ENCODE peak calls at places on chromosomes 5 and 9, in nine cellular contexts. D is MG63, R is ovary, J is neural progenitor cell, P is colonic mucosa, Y is fibroblast of the aortic adventitia, L is left ventricle myocardium inferior, W is left lung, M is stomach. N is an unnamed sample.

GRCh38 chr5:140546851-140547507 is 483 bp upstream of the EIF4EBP3 start:
- DNase-seq in W (no peak), P (peak; percentile 41), J (no peak), Y (no peak), D (peak; percentile 34), L (no peak), M (no peak), R (no peak), N (no peak)

GRCh38 chr9:124010665-124011321 is 775 bp upstream of the LHX2 start:
- DNase-seq in R (no peak), M (no peak), W (no peak), P (no peak), Y (no peak), D (peak; percentile 40), L (peak; percentile 16), J (peak; percentile 89), N (no peak)

GRCh38 chr9:5041390-5042115 is 56.5 kb downstream of the JAK2 start:
- DNase-seq in R (no peak), M (no peak), J (no peak), W (peak; percentile 67), D (no peak), Y (no peak), P (no peak), L (no peak), N (no peak)

GRCh38 chr5:132426525-132427138 is 57.1 kb downstream of the SLC22A5 start:
- DNase-seq in P (peak; percentile 74), W (peak; percentile 95), L (peak; percentile 70), D (peak; percentile 96), J (peak; percentile 44), M (peak; percentile 81), R (peak; percentile 46), Y (peak; percentile 89), N (peak; percentile 65)

GRCh38 chr5:132462856-132463745 is 27.5 kb downstream of the IRF1 start:
- DNase-seq in J (no peak), P (no peak), D (no peak), R (no peak), W (no peak), L (no peak), M (no peak), Y (no peak), N (no peak)

GRCh38 chr5:180137401-180138213 is 66.0 kb upstream of the RNF130 start:
- DNase-seq in L (no peak), D (no peak), M (peak; percentile 15), J (no peak), R (no peak), Y (no peak), P (no peak), W (no peak), N (no peak)

GRCh38 chr5:124160265-124160664 is 586.2 kb downstream of the ZNF608 start:
- DNase-seq in L (no peak), R (no peak), M (no peak), J (no peak), P (no peak), Y (no peak), D (no peak), W (no peak), N (no peak)

GRCh38 chr5:72441861-72442540 is 65.2 kb downstream of the ZNF366 start:
- DNase-seq in R (no peak), D (peak; percentile 87), L (no peak), W (no peak), M (no peak), J (no peak), Y (peak; percentile 90), P (no peak), N (peak; percentile 44)

GRCh38 chr5:145962001-145962400 is 25.6 kb downstream of the SH3RF2 start:
- DNase-seq in M (no peak), R (no peak), P (no peak), D (no peak), W (no peak), L (no peak), J (no peak), Y (no peak), N (no peak)

GRCh38 chr9:123742009-123742767 is 187.7 kb downstream of the DENND1A start:
- DNase-seq in L (peak; percentile 33), J (peak; percentile 36), R (peak; percentile 18), P (no peak), Y (peak; percentile 47), D (no peak), W (no peak), M (no peak), N (peak; percentile 84)

GRCh38 chr5:652773-653350 is 40.3 kb downstream of the TPPP start:
- DNase-seq in W (peak; percentile 74), R (no peak), Y (no peak), J (no peak), L (no peak), D (no peak), M (no peak), P (peak; percentile 13), N (no peak)

GRCh38 chr5:153782589-153783238 is 256.0 kb downstream of the FAM114A2 start:
- DNase-seq in M (no peak), J (peak; percentile 46), R (no peak), D (no peak), L (no peak), Y (no peak), W (no peak), P (no peak), N (peak; percentile 37)

GRCh38 chr5:39194466-39195136 is 24.8 kb downstream of the FYB1 start:
- DNase-seq in D (peak; percentile 14), J (no peak), W (no peak), L (no peak), Y (peak; percentile 70), M (no peak), P (no peak), R (no peak), N (no peak)

GRCh38 chr5:10599113-10599512 is 35.2 kb downstream of the ANKRD33B start:
- DNase-seq in W (no peak), Y (no peak), L (no peak), R (no peak), D (no peak), M (no peak), J (no peak), P (no peak), N (no peak)

GRCh38 chr5:173765661-173766060 is 122.5 kb upstream of the CPEB4 start:
- DNase-seq in Y (no peak), P (no peak), J (no peak), M (no peak), L (no peak), R (no peak), W (no peak), D (no peak), N (no peak)

GRCh38 chr5:135012951-135013391 is 21.1 kb downstream of the PITX1 start:
- DNase-seq in M (peak; percentile 22), Y (no peak), L (no peak), W (peak; percentile 41), J (no peak), D (peak; percentile 79), R (no peak), P (no peak), N (no peak)

GRCh38 chr5:2683720-2684119 is 67.8 kb downstream of the IRX2 start:
- DNase-seq in J (no peak), Y (no peak), D (no peak), L (no peak), R (no peak), W (peak; percentile 55), M (no peak), P (no peak), N (no peak)

GRCh38 chr9:8282555-8282954 is 483.0 kb upstream of the DMAC1 start:
- DNase-seq in L (no peak), Y (no peak), R (no peak), M (no peak), P (no peak), D (no peak), J (peak; percentile 52), W (no peak), N (no peak)

GRCh38 chr9:95014917-95015316 is 288.4 kb downstream of the AOPEP start:
- DNase-seq in M (no peak), Y (peak; percentile 3), W (no peak), D (no peak), J (no peak), P (no peak), R (no peak), L (no peak), N (no peak)

GRCh38 chr9:95009459-95009858 is 283.0 kb downstream of the AOPEP start:
- DNase-seq in R (no peak), W (no peak), Y (peak; percentile 37), P (no peak), M (no peak), D (peak; percentile 53), L (no peak), J (no peak), N (no peak)

GRCh38 chr9:95012902-95013301 is 286.4 kb downstream of the AOPEP start:
- DNase-seq in J (no peak), R (no peak), P (no peak), D (no peak), L (no peak), M (no peak), Y (peak; percentile 5), W (no peak), N (no peak)

GRCh38 chr9:95010431-95010838 is 283.9 kb downstream of the AOPEP start:
- DNase-seq in J (no peak), Y (no peak), R (no peak), W (no peak), L (no peak), D (no peak), P (no peak), M (no peak), N (no peak)

GRCh38 chr9:95012035-95012708 is 285.7 kb downstream of the AOPEP start:
- DNase-seq in W (no peak), Y (peak; percentile 44), D (no peak), J (no peak), P (no peak), R (no peak), L (no peak), M (no peak), N (no peak)
- H3K4me3 ChIP-seq in W (no peak overlapping the region), Y (no peak overlapping the region), D (no peak overlapping the region), J (no peak overlapping the region), P (no peak overlapping the region), R (no peak overlapping the region), L (peak overlapping the region; percentile 85), M (no peak overlapping the region), N (no peak overlapping the region)

DNA sequence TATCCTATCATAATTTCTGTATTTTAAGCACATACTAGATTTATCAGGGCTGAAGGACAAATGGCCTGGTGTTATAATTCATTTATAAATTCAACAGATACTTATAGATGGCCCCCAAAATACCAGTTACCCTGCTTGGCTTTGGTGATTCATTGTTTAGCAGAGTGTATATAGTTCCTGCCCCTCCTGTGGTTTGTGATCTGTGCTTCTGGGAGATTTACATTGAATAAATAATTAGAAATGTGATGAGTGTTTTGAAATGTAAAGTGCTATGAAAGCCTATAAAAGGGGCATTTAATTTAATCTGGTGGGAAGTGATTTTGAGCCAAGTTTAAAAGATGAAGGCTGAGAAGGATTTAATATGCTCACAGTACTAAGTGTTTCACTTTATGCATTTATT is 36.7 kb upstream of the ZCCHC7 start:
- DNase-seq in D (no peak), M (no peak), P (no peak), W (no peak), Y (no peak), L (no peak), J (no peak), R (no peak), N (no peak)
- H3K4me3 ChIP-seq in D (no peak overlapping the region), M (no peak overlapping the region), P (no peak overlapping the region), W (no peak overlapping the region), Y (no peak overlapping the region), L (no peak overlapping the region), J (no peak overlapping the region), R (no peak overlapping the region), N (no peak overlapping the region)

GRCh38 chr5:137887831-137888230 is 1.4 kb upstream of the PKD2L2 start:
- DNase-seq in R (no peak), L (no peak), Y (peak; percentile 3), W (no peak), P (no peak), D (no peak), M (no peak), J (no peak), N (no peak)
- H3K4me3 ChIP-seq in R (no peak overlapping the region), L (peak overlapping the region; percentile 70), Y (no peak overlapping the region), W (no peak overlapping the region), P (no peak overlapping the region), D (no peak overlapping the region), M (no peak overlapping the region), J (no peak overlapping the region), N (no peak overlapping the region)

GRCh38 chr9:21549890-21550289 is 67.8 kb upstream of the IFNE start:
- DNase-seq in Y (no peak), J (no peak), P (no peak), M (no peak), W (no peak), R (no peak), D (no peak), L (no peak), N (no peak)
- H3K4me3 ChIP-seq in Y (peak overlapping the region; percentile 31), J (no peak overlapping the region), P (no peak overlapping the region), M (no peak overlapping the region), W (no peak overlapping the region), R (no peak overlapping the region), D (no peak overlapping the region), L (no peak overlapping the region), N (peak overlapping the region; percentile 1)